ENCODE peak calls at places on chromosomes 2 and 18, in nine cellular contexts. One of them, this sample, is unnamed. For H3K4me1, the result is how much of the 10 kb centered on the place peaks cover.

GRCh38 chr2:12759248-12759647 is 42.5 kb downstream of the TRIB2 start:
- DNase-seq in heart right ventricle: no peak
- DNase-seq in neuronal stem cell: no peak
- DNase-seq in Caco-2: no peak
- DNase-seq in PC-9: peak
- DNase-seq in testis: no peak
- DNase-seq in GM23338: no peak
- DNase-seq in kidney: no peak
- DNase-seq in PC-3: peak
- DNase-seq in this sample: peak

GRCh38 chr2:216315817-216316603 is 56.3 kb downstream of the MARCHF4 start:
- DNase-seq in heart right ventricle: no peak
- DNase-seq in neuronal stem cell: peak
- DNase-seq in Caco-2: peak
- DNase-seq in PC-9: peak
- DNase-seq in testis: no peak
- DNase-seq in GM23338: peak
- DNase-seq in kidney: no peak
- DNase-seq in PC-3: peak
- DNase-seq in this sample: peak

GRCh38 chr2:165469417-165469816 is at the start of gene CSRNP3:
- DNase-seq in heart right ventricle: peak
- DNase-seq in neuronal stem cell: peak
- DNase-seq in Caco-2: peak
- DNase-seq in PC-9: no peak
- DNase-seq in testis: peak
- DNase-seq in GM23338: peak
- DNase-seq in kidney: no peak
- DNase-seq in PC-3: peak
- DNase-seq in this sample: peak

GRCh38 chr18:48902023-48902855 is 48.5 kb downstream of the SMAD7 start:
- DNase-seq in heart right ventricle: peak
- DNase-seq in neuronal stem cell: no peak
- DNase-seq in Caco-2: no peak
- DNase-seq in PC-9: peak
- DNase-seq in testis: peak
- DNase-seq in GM23338: no peak
- DNase-seq in kidney: peak
- DNase-seq in PC-3: peak
- DNase-seq in this sample: peak

GRCh38 chr2:227388537-227389011 is 825 bp upstream of the SCYGR1 start:
- DNase-seq in heart right ventricle: no peak
- DNase-seq in neuronal stem cell: no peak
- DNase-seq in Caco-2: no peak
- DNase-seq in PC-9: peak
- DNase-seq in testis: no peak
- DNase-seq in GM23338: no peak
- DNase-seq in kidney: no peak
- DNase-seq in PC-3: peak
- DNase-seq in this sample: peak

GRCh38 chr18:34222025-34222395 is 2.7 kb downstream of the NOL4 start:
- DNase-seq in heart right ventricle: no peak
- DNase-seq in neuronal stem cell: no peak
- DNase-seq in Caco-2: no peak
- DNase-seq in PC-9: no peak
- DNase-seq in testis: no peak
- DNase-seq in GM23338: peak
- DNase-seq in kidney: no peak
- DNase-seq in PC-3: no peak
- DNase-seq in this sample: no peak

GRCh38 chr2:8821276-8822217 is 15.9 kb downstream of the KIDINS220 start:
- DNase-seq in heart right ventricle: peak
- DNase-seq in neuronal stem cell: no peak
- DNase-seq in Caco-2: peak
- DNase-seq in PC-9: no peak
- DNase-seq in testis: no peak
- DNase-seq in GM23338: no peak
- DNase-seq in kidney: no peak
- DNase-seq in PC-3: no peak
- DNase-seq in this sample: peak

GRCh38 chr2:235406420-235406819 is 87.4 kb upstream of the AGAP1 start:
- DNase-seq in heart right ventricle: no peak
- DNase-seq in neuronal stem cell: no peak
- DNase-seq in Caco-2: no peak
- DNase-seq in PC-9: no peak
- DNase-seq in testis: peak
- DNase-seq in GM23338: no peak
- DNase-seq in kidney: no peak
- DNase-seq in PC-3: no peak
- DNase-seq in this sample: no peak

GRCh38 chr2:221478106-221478863 is 93.8 kb downstream of the EPHA4 start:
- DNase-seq in heart right ventricle: no peak
- DNase-seq in neuronal stem cell: no peak
- DNase-seq in Caco-2: peak
- DNase-seq in PC-9: peak
- DNase-seq in testis: no peak
- DNase-seq in GM23338: peak
- DNase-seq in kidney: no peak
- DNase-seq in PC-3: no peak
- DNase-seq in this sample: peak

GRCh38 chr2:164538250-164538866 is 82.9 kb downstream of the GRB14 start:
- DNase-seq in heart right ventricle: no peak
- DNase-seq in neuronal stem cell: peak
- DNase-seq in Caco-2: peak
- DNase-seq in PC-9: peak
- DNase-seq in testis: no peak
- DNase-seq in GM23338: peak
- DNase-seq in kidney: no peak
- DNase-seq in PC-3: peak
- DNase-seq in this sample: peak

GRCh38 chr2:84904717-84905174 is 710 bp upstream of the TMSB10 start:
- DNase-seq in heart right ventricle: peak
- DNase-seq in neuronal stem cell: no peak
- DNase-seq in Caco-2: peak
- DNase-seq in PC-9: no peak
- DNase-seq in testis: peak
- DNase-seq in GM23338: peak
- DNase-seq in kidney: peak
- DNase-seq in PC-3: peak
- DNase-seq in this sample: peak

GRCh38 chr2:69969991-69970390 is 8.6 kb upstream of the ASPRV1 start:
- DNase-seq in heart right ventricle: no peak
- DNase-seq in neuronal stem cell: no peak
- DNase-seq in Caco-2: no peak
- DNase-seq in PC-9: no peak
- DNase-seq in testis: no peak
- DNase-seq in GM23338: no peak
- DNase-seq in kidney: peak
- DNase-seq in PC-3: no peak
- DNase-seq in this sample: no peak

GRCh38 chr2:9675369-9676351 is 44.9 kb upstream of the YWHAQ start:
- DNase-seq in heart right ventricle: no peak
- DNase-seq in neuronal stem cell: no peak
- DNase-seq in Caco-2: no peak
- DNase-seq in PC-9: peak
- DNase-seq in testis: no peak
- DNase-seq in GM23338: peak
- DNase-seq in kidney: peak
- DNase-seq in PC-3: peak
- DNase-seq in this sample: peak

GRCh38 chr18:47953471-47953931 is 23.0 kb upstream of the SMAD2 start:
- DNase-seq in heart right ventricle: peak
- DNase-seq in neuronal stem cell: no peak
- DNase-seq in Caco-2: no peak
- DNase-seq in PC-9: no peak
- DNase-seq in testis: peak
- DNase-seq in GM23338: peak
- DNase-seq in kidney: peak
- DNase-seq in PC-3: peak
- DNase-seq in this sample: peak

GRCh38 chr18:6056171-6056932 is 161.0 kb upstream of the TMEM200C start:
- DNase-seq in heart right ventricle: no peak
- DNase-seq in neuronal stem cell: peak
- DNase-seq in Caco-2: no peak
- DNase-seq in PC-9: no peak
- DNase-seq in testis: no peak
- DNase-seq in GM23338: no peak
- DNase-seq in kidney: no peak
- DNase-seq in PC-3: peak
- DNase-seq in this sample: peak

DNA sequence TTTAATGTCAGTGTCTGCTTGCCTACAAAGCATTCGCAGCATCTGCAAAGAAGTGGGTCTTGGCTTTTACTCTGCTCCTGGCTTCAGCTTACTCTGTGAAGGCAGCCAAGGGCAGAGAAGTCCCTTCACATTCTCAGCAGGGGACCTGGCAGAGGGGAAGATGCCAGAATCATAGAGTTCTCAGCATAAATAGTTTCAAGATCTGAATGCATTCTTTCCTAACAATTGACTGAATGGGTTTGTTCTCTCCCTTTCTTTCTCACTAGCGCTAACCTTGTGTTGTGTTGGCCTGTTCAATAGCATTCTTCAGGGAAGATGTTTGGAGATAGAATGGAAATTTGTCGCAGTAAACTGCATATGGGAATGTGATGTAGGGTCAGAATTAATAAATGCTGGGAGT is 106.9 kb downstream of the FARSB start:
- DNase-seq in heart right ventricle: no peak
- DNase-seq in neuronal stem cell: peak
- DNase-seq in Caco-2: no peak
- DNase-seq in PC-9: no peak
- DNase-seq in testis: peak
- DNase-seq in GM23338: peak
- DNase-seq in kidney: no peak
- DNase-seq in PC-3: no peak
- DNase-seq in this sample: peak
- H3K4me3 ChIP-seq in heart right ventricle: no peak
- H3K4me3 ChIP-seq in neuronal stem cell: no peak
- H3K4me3 ChIP-seq in Caco-2: no peak
- H3K4me3 ChIP-seq in PC-9: no peak
- H3K4me3 ChIP-seq in testis: no peak
- H3K4me3 ChIP-seq in GM23338: no peak
- H3K4me3 ChIP-seq in kidney: no peak
- H3K4me3 ChIP-seq in PC-3: no peak
- H3K4me3 ChIP-seq in this sample: no peak

GRCh38 chr2:180938419-180938818 is 42.0 kb upstream of the UBE2E3 start:
- DNase-seq in heart right ventricle: no peak
- DNase-seq in neuronal stem cell: no peak
- DNase-seq in Caco-2: no peak
- DNase-seq in PC-9: no peak
- DNase-seq in testis: no peak
- DNase-seq in GM23338: no peak
- DNase-seq in kidney: no peak
- DNase-seq in PC-3: no peak
- DNase-seq in this sample: peak

GRCh38 chr2:180934911-180935310 is 45.5 kb upstream of the UBE2E3 start:
- DNase-seq in heart right ventricle: no peak
- DNase-seq in neuronal stem cell: no peak
- DNase-seq in Caco-2: peak
- DNase-seq in PC-9: peak
- DNase-seq in testis: no peak
- DNase-seq in GM23338: no peak
- DNase-seq in kidney: no peak
- DNase-seq in PC-3: no peak
- DNase-seq in this sample: no peak

GRCh38 chr2:180931841-180932240 is 48.6 kb upstream of the UBE2E3 start:
- DNase-seq in heart right ventricle: no peak
- DNase-seq in neuronal stem cell: no peak
- DNase-seq in Caco-2: no peak
- DNase-seq in PC-9: no peak
- DNase-seq in testis: no peak
- DNase-seq in GM23338: no peak
- DNase-seq in kidney: no peak
- DNase-seq in PC-3: no peak
- DNase-seq in this sample: no peak

GRCh38 chr2:180933332-180933731 is 47.1 kb upstream of the UBE2E3 start:
- DNase-seq in heart right ventricle: no peak
- DNase-seq in neuronal stem cell: no peak
- DNase-seq in Caco-2: no peak
- DNase-seq in PC-9: no peak
- DNase-seq in testis: no peak
- DNase-seq in GM23338: no peak
- DNase-seq in kidney: no peak
- DNase-seq in PC-3: no peak
- DNase-seq in this sample: no peak
- H3K4me1 ChIP-seq in heart right ventricle: under half
- H3K4me1 ChIP-seq in neuronal stem cell: under half
- H3K4me1 ChIP-seq in Caco-2: under half
- H3K4me1 ChIP-seq in PC-9: under half
- H3K4me1 ChIP-seq in testis: under half
- H3K4me1 ChIP-seq in GM23338: under half
- H3K4me1 ChIP-seq in kidney: under half
- H3K4me1 ChIP-seq in PC-3: under half
- H3K4me1 ChIP-seq in this sample: under half

GRCh38 chr18:31329787-31330438 is 12.0 kb downstream of the DSG1 start:
- DNase-seq in heart right ventricle: no peak
- DNase-seq in neuronal stem cell: no peak
- DNase-seq in Caco-2: no peak
- DNase-seq in PC-9: no peak
- DNase-seq in testis: no peak
- DNase-seq in GM23338: peak
- DNase-seq in kidney: no peak
- DNase-seq in PC-3: no peak
- DNase-seq in this sample: no peak

GRCh38 chr18:31321719-31322118 is 3.8 kb downstream of the DSG1 start:
- DNase-seq in heart right ventricle: no peak
- DNase-seq in neuronal stem cell: no peak
- DNase-seq in Caco-2: no peak
- DNase-seq in PC-9: no peak
- DNase-seq in testis: no peak
- DNase-seq in GM23338: no peak
- DNase-seq in kidney: no peak
- DNase-seq in PC-3: no peak
- DNase-seq in this sample: no peak

DNA sequence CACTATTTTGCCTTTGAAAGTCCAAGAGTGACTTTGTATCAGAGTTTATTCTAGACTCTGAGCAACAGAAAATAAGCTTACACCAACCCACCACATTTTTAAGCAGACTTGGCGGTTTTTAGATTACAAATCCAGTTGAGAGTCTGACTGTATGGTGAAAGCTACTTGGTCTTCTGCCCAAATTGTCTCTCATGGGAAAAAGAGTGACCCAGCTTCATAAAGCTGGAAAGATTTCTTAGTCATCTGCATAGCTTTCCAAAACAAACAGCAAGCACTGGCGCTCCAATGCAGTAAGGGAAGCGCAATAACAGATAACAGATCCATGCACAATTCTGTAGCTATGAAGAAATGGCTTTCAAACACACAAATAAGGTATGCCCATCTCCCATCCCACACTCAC is 7.1 kb downstream of the DSG1 start:
- DNase-seq in heart right ventricle: peak
- DNase-seq in neuronal stem cell: no peak
- DNase-seq in Caco-2: no peak
- DNase-seq in PC-9: no peak
- DNase-seq in testis: no peak
- DNase-seq in GM23338: no peak
- DNase-seq in kidney: no peak
- DNase-seq in PC-3: peak
- DNase-seq in this sample: no peak
- H3K4me3 ChIP-seq in heart right ventricle: no peak
- H3K4me3 ChIP-seq in neuronal stem cell: no peak
- H3K4me3 ChIP-seq in Caco-2: no peak
- H3K4me3 ChIP-seq in PC-9: no peak
- H3K4me3 ChIP-seq in testis: no peak
- H3K4me3 ChIP-seq in GM23338: no peak
- H3K4me3 ChIP-seq in kidney: no peak
- H3K4me3 ChIP-seq in PC-3: no peak
- H3K4me3 ChIP-seq in this sample: no peak

GRCh38 chr2:151824886-151825285 is 3.3 kb downstream of the ARL5A start:
- DNase-seq in heart right ventricle: no peak
- DNase-seq in neuronal stem cell: no peak
- DNase-seq in Caco-2: no peak
- DNase-seq in PC-9: no peak
- DNase-seq in testis: no peak
- DNase-seq in GM23338: no peak
- DNase-seq in kidney: no peak
- DNase-seq in PC-3: no peak
- DNase-seq in this sample: no peak
- H3K4me1 ChIP-seq in heart right ventricle: half or more
- H3K4me1 ChIP-seq in neuronal stem cell: under half
- H3K4me1 ChIP-seq in Caco-2: under half
- H3K4me1 ChIP-seq in PC-9: under half
- H3K4me1 ChIP-seq in testis: under half
- H3K4me1 ChIP-seq in GM23338: half or more
- H3K4me1 ChIP-seq in kidney: under half
- H3K4me1 ChIP-seq in PC-3: under half
- H3K4me1 ChIP-seq in this sample: under half